ENCODE peak calls at places on chromosomes 4 and X, in seven cellular contexts. One of them, this sample, is unnamed.

GRCh38 chr4:102693266-102693850 is 67.4 kb downstream of the MANBA start:
- DNase-seq in omental fat pad: no peak
- DNase-seq in midbrain: no peak
- DNase-seq in brain microvascular endothelial cell: no peak
- DNase-seq in iPS-NIHi11: no peak
- DNase-seq in iris pigment epithelial cell: no peak
- DNase-seq in neural progenitor cell: no peak
- DNase-seq in this sample: no peak

GRCh38 chr4:8078610-8079015 is 80.0 kb downstream of the ABLIM2 start:
- DNase-seq in iris pigment epithelial cell: no peak
- DNase-seq in brain microvascular endothelial cell: no peak
- DNase-seq in neural progenitor cell: no peak
- DNase-seq in omental fat pad: no peak
- DNase-seq in iPS-NIHi11: no peak
- DNase-seq in midbrain: no peak
- DNase-seq in this sample: no peak

GRCh38 chr4:151259752-151260151 is 17.2 kb upstream of the PRSS48 start:
- DNase-seq in iris pigment epithelial cell: no peak
- DNase-seq in neural progenitor cell: no peak
- DNase-seq in midbrain: no peak
- DNase-seq in omental fat pad: no peak
- DNase-seq in brain microvascular endothelial cell: no peak
- DNase-seq in iPS-NIHi11: no peak
- DNase-seq in this sample: no peak

GRCh38 chr4:152825336-152825735 is 45.6 kb downstream of the ARFIP1 start:
- DNase-seq in brain microvascular endothelial cell: no peak
- DNase-seq in midbrain: no peak
- DNase-seq in iPS-NIHi11: no peak
- DNase-seq in iris pigment epithelial cell: no peak
- DNase-seq in omental fat pad: no peak
- DNase-seq in neural progenitor cell: no peak
- DNase-seq in this sample: no peak

GRCh38 chr4:71550220-71551190 is 211.7 kb downstream of the SLC4A4 start:
- DNase-seq in omental fat pad: no peak
- DNase-seq in iPS-NIHi11: peak; percentile 31
- DNase-seq in brain microvascular endothelial cell: peak; percentile 88
- DNase-seq in iris pigment epithelial cell: peak; percentile 71
- DNase-seq in midbrain: no peak
- DNase-seq in neural progenitor cell: peak; percentile 24
- DNase-seq in this sample: no peak

GRCh38 chr4:1035510-1035909 is 24.1 kb downstream of the FGFRL1 start:
- DNase-seq in midbrain: peak; percentile 93
- DNase-seq in omental fat pad: no peak
- DNase-seq in neural progenitor cell: no peak
- DNase-seq in iris pigment epithelial cell: no peak
- DNase-seq in brain microvascular endothelial cell: no peak
- DNase-seq in iPS-NIHi11: no peak
- DNase-seq in this sample: no peak

GRCh38 chrX:41759817-41760216 is 35.8 kb downstream of the GPR82 start:
- DNase-seq in iris pigment epithelial cell: peak; percentile 52
- DNase-seq in neural progenitor cell: peak; percentile 43
- DNase-seq in iPS-NIHi11: peak; percentile 10
- DNase-seq in omental fat pad: no peak
- DNase-seq in brain microvascular endothelial cell: peak; percentile 6
- DNase-seq in midbrain: peak; percentile 38
- DNase-seq in this sample: no peak

GRCh38 chr4:38605794-38606586 is 58.0 kb upstream of the KLF3 start:
- DNase-seq in iris pigment epithelial cell: no peak
- DNase-seq in iPS-NIHi11: peak; percentile 45
- DNase-seq in midbrain: no peak
- DNase-seq in omental fat pad: no peak
- DNase-seq in neural progenitor cell: peak; percentile 38
- DNase-seq in brain microvascular endothelial cell: no peak
- DNase-seq in this sample: no peak

GRCh38 chr4:110733901-110734300 is 111.0 kb upstream of the PITX2 start:
- DNase-seq in brain microvascular endothelial cell: no peak
- DNase-seq in omental fat pad: no peak
- DNase-seq in iris pigment epithelial cell: peak; percentile 17
- DNase-seq in neural progenitor cell: no peak
- DNase-seq in midbrain: no peak
- DNase-seq in iPS-NIHi11: no peak
- DNase-seq in this sample: no peak

GRCh38 chrX:136193771-136194170 is 46.4 kb downstream of the FHL1 start:
- DNase-seq in iris pigment epithelial cell: no peak
- DNase-seq in brain microvascular endothelial cell: no peak
- DNase-seq in iPS-NIHi11: no peak
- DNase-seq in neural progenitor cell: no peak
- DNase-seq in midbrain: no peak
- DNase-seq in omental fat pad: no peak
- DNase-seq in this sample: no peak

GRCh38 chr4:48138936-48139335 is 4.9 kb upstream of the TXK start:
- DNase-seq in midbrain: no peak
- DNase-seq in omental fat pad: no peak
- DNase-seq in iris pigment epithelial cell: no peak
- DNase-seq in iPS-NIHi11: no peak
- DNase-seq in neural progenitor cell: no peak
- DNase-seq in brain microvascular endothelial cell: no peak
- DNase-seq in this sample: no peak

This sample was measured in G401.